ENCODE peak calls at places on chromosomes 11 and 22, in four cellular contexts. K, T, J and S are unnamed samples.

GRCh38 chr22:31342389-31343125 is 3.6 kb downstream of the PATZ1 start:
- DNase-seq in J (no peak), K (no peak), T (peak), S (no peak)

GRCh38 chr22:48299801-48300200 is 1527.9 kb downstream of the BRD1 start:
- DNase-seq in J (no peak), T (no peak), K (no peak), S (no peak)

GRCh38 chr11:115168229-115168671 is 336.0 kb downstream of the CADM1 start:
- DNase-seq in K (no peak), T (no peak), J (no peak), S (no peak)

GRCh38 chr22:23119492-23120414 is 22.0 kb downstream of the RSPH14 start:
- DNase-seq in K (no peak), T (no peak), J (no peak), S (no peak)

GRCh38 chr11:58770627-58771457 is 39.1 kb upstream of the GLYAT start:
- DNase-seq in K (no peak), J (peak), T (no peak), S (no peak)

GRCh38 chr11:122893131-122893530 is 10.6 kb downstream of the JHY start:
- DNase-seq in J (no peak), K (no peak), T (no peak), S (no peak)

GRCh38 chr11:91066648-91067047 is 843.8 kb upstream of the CHORDC1 start:
- DNase-seq in T (no peak), J (no peak), K (no peak), S (no peak)

GRCh38 chr11:91163619-91164451 is 941.0 kb upstream of the CHORDC1 start:
- DNase-seq in K (peak), T (no peak), J (no peak), S (no peak)

GRCh38 chr11:72629266-72629665 is 45.0 kb downstream of the PDE2A start:
- DNase-seq in K (no peak), T (no peak), J (no peak), S (no peak)

GRCh38 chr11:86580535-86580934 is 91.9 kb downstream of the ME3 start:
- DNase-seq in K (no peak), T (no peak), J (no peak), S (no peak)

GRCh38 chr11:92259861-92260260 is 35.2 kb downstream of the FAT3 start:
- DNase-seq in K (no peak), T (no peak), J (no peak), S (no peak)

GRCh38 chr22:49760630-49761571 is 66.8 kb downstream of the BRD1 start:
- DNase-seq in T (no peak), K (no peak), J (no peak), S (no peak)

GRCh38 chr22:32475428-32476010 is 908 bp downstream of the FBXO7 start:
- DNase-seq in K (no peak), T (no peak), J (no peak), S (peak)

GRCh38 chr11:128467610-128468041 is 119.7 kb downstream of the ETS1 start:
- DNase-seq in J (no peak), K (peak), T (no peak), S (no peak)

GRCh38 chr22:48198489-48199459 is 1436.3 kb downstream of the TBC1D22A start:
- DNase-seq in J (no peak), T (peak), K (no peak), S (no peak)

GRCh38 chr11:65808744-65809341 is 22.0 kb downstream of the OVOL1 start:
- DNase-seq in K (no peak), J (no peak), T (no peak), S (no peak)

GRCh38 chr22:47582067-47582466 is 819.6 kb downstream of the TBC1D22A start:
- DNase-seq in K (no peak), J (no peak), T (no peak), S (no peak)

GRCh38 chr11:128765104-128765503 is 71.2 kb downstream of the FLI1 start:
- DNase-seq in K (no peak), J (no peak), T (no peak), S (no peak)

GRCh38 chr11:74932169-74932568 is 16.7 kb downstream of the XRRA1 start:
- DNase-seq in K (no peak), J (no peak), T (no peak), S (no peak)

GRCh38 chr11:29343465-29344333 is 673.1 kb downstream of the KCNA4 start:
- DNase-seq in T (peak), K (peak), J (peak), S (peak)
- TF ChIP-seq ELF4 in T (no peak), K (no peak), J (no peak), S (no peak)

GRCh38 chr11:3111919-3112690 is 53.0 kb downstream of the OSBPL5 start:
- DNase-seq in K (no peak), J (no peak), T (no peak), S (no peak)
- TF ChIP-seq ELF4 in K (no peak), J (no peak), T (no peak), S (no peak)

GRCh38 chr11:28736256-28736655 is 628.1 kb downstream of the METTL15 start:
- DNase-seq in K (no peak), T (no peak), J (no peak), S (no peak)

GRCh38 chr11:28735511-28735910 is 627.3 kb downstream of the METTL15 start:
- DNase-seq in K (no peak), T (no peak), J (no peak), S (no peak)

GRCh38 chr11:28743101-28743550 is 634.9 kb downstream of the METTL15 start:
- DNase-seq in K (no peak), T (no peak), J (no peak), S (no peak)

GRCh38 chr11:28738549-28738948 is 630.4 kb downstream of the METTL15 start:
- DNase-seq in K (no peak), T (no peak), J (no peak), S (no peak)

DNA sequence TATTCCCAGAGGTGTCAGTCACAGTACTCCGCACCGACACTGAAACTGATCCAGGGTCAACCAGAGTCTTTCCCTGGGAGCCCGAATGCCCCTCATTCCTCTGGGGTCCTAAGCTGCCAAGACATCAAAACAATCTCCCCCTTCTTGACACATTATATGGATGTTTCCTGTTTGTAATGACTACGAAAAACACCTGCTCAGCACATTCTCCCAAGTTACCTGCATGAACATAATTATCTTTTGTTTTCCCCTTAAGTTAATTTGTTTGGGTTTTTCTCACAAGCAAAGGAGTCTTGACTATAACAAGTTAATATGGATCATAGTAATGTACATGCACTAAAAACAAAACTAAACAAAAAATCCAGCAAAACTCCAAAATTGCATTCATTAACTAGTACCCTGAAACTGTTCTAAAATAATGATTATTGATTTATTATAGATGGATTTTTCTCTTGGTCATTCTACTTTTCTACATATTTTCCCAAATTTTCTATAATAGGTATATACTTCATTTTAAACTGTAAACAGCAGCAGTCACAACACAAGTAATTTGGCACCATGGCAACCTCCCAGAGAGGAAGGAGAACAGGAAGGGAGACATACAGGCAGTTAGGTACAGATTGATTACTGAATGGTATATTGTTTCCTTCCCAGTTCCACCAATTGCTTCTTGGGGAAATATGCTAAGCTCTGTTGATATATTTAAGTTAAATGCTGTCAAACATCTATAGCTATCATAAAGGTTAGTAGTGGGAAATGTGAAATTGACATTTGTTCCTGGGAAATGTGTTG is 631.5 kb downstream of the METTL15 start:
- DNase-seq in T (no peak), J (no peak), K (no peak), S (no peak)
- TF ChIP-seq ELF4 in T (no peak), J (no peak), K (no peak), S (no peak)

GRCh38 chr11:44777537-44778199 is 50.9 kb downstream of the TSPAN18 start:
- DNase-seq in T (no peak), K (no peak), J (no peak), S (no peak)

GRCh38 chr11:44778200-44779100 is 51.7 kb downstream of the TSPAN18 start:
- DNase-seq in J (peak), T (no peak), K (no peak), S (no peak)

GRCh38 chr11:44780940-44781631 is 54.3 kb downstream of the TSPAN18 start:
- DNase-seq in K (no peak), T (no peak), J (peak), S (no peak)

GRCh38 chr11:44781697-44782096 is 54.9 kb downstream of the TSPAN18 start:
- DNase-seq in K (no peak), J (peak), T (no peak), S (no peak)

GRCh38 chr11:44779736-44780520 is 53.2 kb downstream of the TSPAN18 start:
- DNase-seq in K (no peak), J (no peak), T (no peak), S (no peak)
- TF ChIP-seq ELF4 in K (no peak), J (no peak), T (no peak), S (no peak)

GRCh38 chr11:40139507-40139906 is 1319.9 kb downstream of the LRRC4C start:
- DNase-seq in J (no peak), K (no peak), T (no peak), S (no peak)

GRCh38 chr11:40134820-40135219 is 1324.6 kb downstream of the LRRC4C start:
- DNase-seq in K (no peak), T (no peak), J (no peak), S (no peak)

DNA sequence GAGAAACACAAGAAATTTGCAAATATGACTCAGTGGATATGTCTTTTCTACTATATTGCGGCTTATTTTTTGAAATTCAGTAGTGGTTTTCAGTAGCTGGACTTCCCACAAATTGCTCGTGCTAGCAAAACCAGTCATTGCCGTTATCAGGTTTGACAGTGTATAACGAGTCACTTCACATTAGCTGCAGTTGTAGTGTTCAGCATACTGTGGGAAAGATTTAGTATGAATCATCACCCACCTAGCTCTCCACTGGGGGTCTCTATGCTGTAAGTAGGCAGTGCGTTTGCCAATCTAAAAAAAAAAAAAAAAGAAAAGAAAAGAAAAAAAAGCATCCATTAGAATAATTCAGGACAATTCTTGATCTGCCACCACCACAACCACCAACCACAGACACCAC is 1318.9 kb downstream of the LRRC4C start:
- DNase-seq in K (no peak), J (no peak), T (no peak), S (no peak)
- TF ChIP-seq ELF4 in K (no peak), J (no peak), T (no peak), S (no peak)

GRCh38 chr11:1272531-1272930 is 36.9 kb downstream of the TOLLIP start:
- DNase-seq in K (no peak), T (no peak), J (no peak), S (no peak)
- TF ChIP-seq ELF4 in K (no peak), T (no peak), J (no peak), S (no peak)

GRCh38 chr22:41914611-41915034 is 251 bp downstream of the SHISA8 start:
- DNase-seq in T (no peak), K (no peak), J (peak), S (peak)
- TF ChIP-seq ELF4 in T (no peak), K (no peak), J (no peak), S (no peak)

GRCh38 chr11:30488304-30488998 is 97.7 kb downstream of the MPPED2 start:
- DNase-seq in T (no peak), K (peak), J (no peak), S (peak)
- TF ChIP-seq ELF4 in T (no peak), K (no peak), J (no peak), S (no peak)

DNA sequence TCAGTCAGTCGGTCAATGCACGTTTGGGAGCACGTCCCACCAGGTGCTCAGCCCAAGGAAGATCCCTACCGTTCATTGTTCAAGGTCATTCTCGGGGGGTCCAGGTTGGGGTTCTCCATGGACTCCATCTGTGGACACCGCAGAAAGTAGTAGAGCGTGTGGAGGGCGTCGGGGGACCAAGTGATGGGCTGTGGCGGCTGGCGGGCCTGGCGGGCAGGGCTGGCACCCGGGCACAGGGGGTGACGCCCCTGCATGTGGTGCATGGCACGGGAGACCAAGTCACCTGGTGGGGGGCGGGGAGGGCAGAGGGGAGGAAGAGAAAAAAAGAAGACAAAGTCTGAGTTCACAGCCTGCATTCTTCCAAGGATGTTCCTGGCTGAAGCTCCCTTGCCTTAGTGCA is 91.8 kb downstream of the NAT10 start:
- DNase-seq in K (no peak), J (no peak), T (no peak), S (no peak)
- TF ChIP-seq ELF4 in K (no peak), J (no peak), T (no peak), S (no peak)